ENCODE peak calls at places on chromosomes 12 and 14, in eight cellular contexts. J is GM06990, A is fibroblast of the aortic adventitia, Z is Caco-2, B is dorsolateral prefrontal cortex, P is astrocyte of the spinal cord, D is cardiac muscle cell, C is tibial nerve. T is an unnamed sample.

GRCh38 chr14:101377069-101377468 is 184.2 kb upstream of the DIO3 start:
- DNase-seq in P (no peak), Z (no peak), B (no peak), A (no peak), D (no peak), C (no peak), J (no peak), T (no peak)

GRCh38 chr12:9673404-9674225 is 4.1 kb downstream of the CLEC2D start:
- DNase-seq in C (no peak), D (peak), A (peak), J (peak), Z (no peak), B (no peak), P (peak), T (peak)

GRCh38 chr12:6950401-6950801 is 755 bp upstream of the PTPN6 start:
- DNase-seq in C (no peak), A (no peak), J (no peak), B (no peak), D (no peak), P (no peak), Z (no peak), T (no peak)

GRCh38 chr14:105469456-105470162 is 5.0 kb upstream of the CRIP2 start:
- DNase-seq in A (no peak), C (no peak), P (no peak), D (no peak), J (no peak), Z (no peak), B (no peak), T (no peak)

GRCh38 chr12:2667716-2668440 is 126.9 kb upstream of the FKBP4 start:
- DNase-seq in A (no peak), P (no peak), Z (peak), B (no peak), D (no peak), J (no peak), C (no peak), T (no peak)

GRCh38 chr14:70317969-70318634 is 41.4 kb downstream of the COX16 start:
- DNase-seq in C (no peak), Z (peak), A (peak), D (peak), J (no peak), B (no peak), P (peak), T (no peak)

GRCh38 chr14:93889739-93890138 is 37.4 kb upstream of the FAM181A start:
- DNase-seq in P (no peak), Z (no peak), B (no peak), A (no peak), C (no peak), D (no peak), J (no peak), T (no peak)

GRCh38 chr14:76546426-76547221 is 170.7 kb downstream of the ESRRB start:
- DNase-seq in J (no peak), C (no peak), P (no peak), D (peak), A (peak), Z (no peak), B (no peak), T (no peak)

GRCh38 chr12:84842406-84843013 is 70.1 kb downstream of the SLC6A15 start:
- DNase-seq in D (peak), C (no peak), Z (no peak), B (no peak), A (peak), P (peak), J (no peak), T (no peak)

DNA sequence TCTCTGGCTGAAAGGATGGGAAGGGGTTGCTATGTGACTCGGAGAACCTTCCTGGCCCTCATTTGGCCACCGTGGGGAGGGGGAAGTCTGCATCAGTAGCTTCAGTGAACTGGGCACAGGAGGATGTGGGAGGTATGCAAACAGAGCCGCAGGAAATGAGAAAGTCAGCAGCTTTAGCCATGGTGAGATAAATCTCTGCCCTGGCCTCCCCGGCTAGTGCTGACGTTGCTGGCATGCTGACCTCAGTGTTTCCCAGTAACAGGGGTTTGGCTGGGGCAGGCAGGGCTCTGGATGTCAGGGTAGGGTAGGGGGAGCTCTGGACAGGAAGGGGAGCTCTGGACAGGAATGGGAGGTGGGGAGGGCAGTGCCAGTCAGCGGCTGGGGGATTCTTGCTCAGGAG is 2.3 kb upstream of the CEBPE start:
- DNase-seq in A (peak), B (no peak), D (no peak), P (peak), C (no peak), J (peak), Z (no peak), T (no peak)
- H3K4me3 ChIP-seq in A (no peak), B (no peak), D (no peak), P (no peak), C (no peak), J (no peak), Z (no peak), T (peak)

GRCh38 chr12:92619026-92619425 is 83.8 kb upstream of the PLEKHG7 start:
- DNase-seq in Z (no peak), P (no peak), A (no peak), J (no peak), C (no peak), D (no peak), B (no peak), T (no peak)

GRCh38 chr12:92614041-92614440 is 88.7 kb upstream of the PLEKHG7 start:
- DNase-seq in D (no peak), B (no peak), P (no peak), C (no peak), Z (no peak), J (no peak), A (no peak), T (no peak)

GRCh38 chr12:92612611-92613010 is 90.2 kb upstream of the PLEKHG7 start:
- DNase-seq in P (no peak), A (no peak), C (no peak), B (no peak), Z (no peak), J (no peak), D (no peak), T (no peak)

GRCh38 chr12:92615703-92616102 is 87.1 kb upstream of the PLEKHG7 start:
- DNase-seq in D (no peak), Z (no peak), P (no peak), B (no peak), C (no peak), A (no peak), J (no peak), T (no peak)

GRCh38 chr12:92614502-92614901 is 88.3 kb upstream of the PLEKHG7 start:
- DNase-seq in C (no peak), Z (no peak), J (no peak), A (peak), P (no peak), B (no peak), D (no peak), T (no peak)
- H3K4me3 ChIP-seq in C (no peak), Z (no peak), J (no peak), A (no peak), P (no peak), B (no peak), D (no peak), T (no peak)

GRCh38 chr14:50961606-50962259 is 17.4 kb upstream of the PYGL start:
- DNase-seq in P (peak), B (no peak), C (no peak), J (no peak), D (no peak), Z (no peak), A (peak), T (no peak)
- H3K4me3 ChIP-seq in P (no peak), B (no peak), C (no peak), J (no peak), D (no peak), Z (no peak), A (peak), T (no peak)

DNA sequence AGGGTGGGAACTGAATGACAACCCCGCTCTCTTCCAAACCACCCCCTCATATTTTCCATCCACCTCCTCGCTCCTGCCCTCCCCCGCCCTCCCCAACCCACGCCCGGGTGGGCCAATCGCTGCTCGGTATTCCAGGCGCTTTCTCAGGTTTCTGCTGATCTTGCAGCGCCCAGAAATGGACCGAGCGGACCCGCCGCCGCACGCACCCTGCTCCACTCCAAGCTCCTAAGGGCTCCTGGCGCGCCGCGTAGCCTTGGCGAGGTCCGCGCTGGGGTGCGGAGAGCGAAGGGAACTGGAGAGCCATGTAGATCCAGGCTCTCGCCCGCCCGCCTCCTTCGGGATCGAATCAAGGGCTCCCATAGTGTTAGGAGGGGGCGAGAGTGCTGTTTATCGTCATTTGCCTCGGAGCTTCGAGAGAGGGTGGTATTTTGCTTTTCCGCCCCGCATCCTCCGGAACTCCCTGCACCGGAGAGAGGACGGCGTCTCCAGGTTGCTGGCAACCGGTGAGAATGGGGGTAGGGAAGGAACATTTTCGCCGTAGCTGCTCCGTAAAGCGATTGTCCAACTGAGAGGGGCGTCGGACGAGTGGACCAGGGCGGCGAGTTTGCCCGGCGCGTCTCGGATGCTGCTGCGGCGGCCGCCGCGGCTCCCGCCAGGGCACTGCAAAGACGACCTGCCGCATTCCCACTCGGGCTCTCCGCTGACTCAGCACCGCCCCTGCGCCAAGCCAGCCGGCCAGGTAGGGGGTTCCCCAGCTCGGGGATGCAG is at the start of gene KCNA1:
- DNase-seq in D (peak), A (peak), C (no peak), J (peak), P (no peak), Z (no peak), B (no peak), T (no peak)
- H3K4me3 ChIP-seq in D (peak), A (peak), C (peak), J (peak), P (peak), Z (no peak), B (peak), T (peak)

DNA sequence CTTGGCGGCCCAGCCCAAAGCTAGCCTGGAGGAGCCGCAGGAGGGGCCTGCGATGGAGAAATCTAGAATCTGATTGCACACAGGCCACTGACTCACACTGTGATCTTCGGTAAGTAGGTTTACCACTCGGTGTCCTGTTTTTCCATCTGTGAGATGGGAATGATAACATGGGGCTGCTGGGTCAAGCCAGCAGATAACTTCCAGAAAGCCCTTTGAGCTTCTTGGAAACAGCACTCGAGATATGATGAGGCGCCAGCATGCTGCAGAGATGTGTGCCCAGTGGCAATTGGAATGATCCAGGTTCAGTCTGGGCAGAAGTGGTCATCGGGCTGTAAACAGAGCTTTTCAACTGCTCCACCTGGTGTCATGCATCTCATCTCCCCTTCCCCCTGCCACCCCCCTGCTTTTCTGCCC is 771.3 kb upstream of the TBX3 start:
- DNase-seq in J (no peak), A (no peak), P (no peak), Z (no peak), D (no peak), B (no peak), C (no peak), T (no peak)
- H3K4me3 ChIP-seq in J (no peak), A (no peak), P (no peak), Z (no peak), D (no peak), B (no peak), C (no peak), T (no peak)

GRCh38 chr12:12396727-12397126 is 39.8 kb downstream of the BORCS5 start:
- DNase-seq in B (no peak), C (no peak), P (no peak), Z (no peak), A (no peak), J (no peak), D (no peak), T (no peak)
- H3K4me3 ChIP-seq in B (no peak), C (no peak), P (no peak), Z (no peak), A (no peak), J (no peak), D (no peak), T (no peak)

DNA sequence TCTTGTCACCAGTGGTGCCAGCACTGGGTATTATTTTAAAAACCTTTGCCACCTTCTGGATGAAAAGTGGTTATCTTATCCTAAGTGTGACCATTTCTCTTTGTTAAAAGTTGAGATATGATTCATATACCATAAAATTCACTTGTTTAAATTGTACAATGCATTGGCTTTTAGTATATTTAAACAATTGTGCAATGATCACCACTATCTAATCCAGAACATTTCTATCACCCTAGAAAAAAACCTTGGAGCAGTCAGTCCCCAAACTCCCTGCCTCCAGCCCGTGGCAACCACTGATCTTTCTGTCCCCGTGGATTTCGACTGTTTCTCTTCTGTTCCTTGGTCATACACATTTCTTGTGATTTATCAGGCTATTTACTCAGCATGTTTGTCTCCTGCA is 28.3 kb downstream of the SH2B3 start:
- DNase-seq in B (no peak), A (peak), J (no peak), C (no peak), D (no peak), Z (no peak), P (no peak), T (no peak)
- H3K4me3 ChIP-seq in B (peak), A (no peak), J (peak), C (no peak), D (no peak), Z (no peak), P (no peak), T (peak)

DNA sequence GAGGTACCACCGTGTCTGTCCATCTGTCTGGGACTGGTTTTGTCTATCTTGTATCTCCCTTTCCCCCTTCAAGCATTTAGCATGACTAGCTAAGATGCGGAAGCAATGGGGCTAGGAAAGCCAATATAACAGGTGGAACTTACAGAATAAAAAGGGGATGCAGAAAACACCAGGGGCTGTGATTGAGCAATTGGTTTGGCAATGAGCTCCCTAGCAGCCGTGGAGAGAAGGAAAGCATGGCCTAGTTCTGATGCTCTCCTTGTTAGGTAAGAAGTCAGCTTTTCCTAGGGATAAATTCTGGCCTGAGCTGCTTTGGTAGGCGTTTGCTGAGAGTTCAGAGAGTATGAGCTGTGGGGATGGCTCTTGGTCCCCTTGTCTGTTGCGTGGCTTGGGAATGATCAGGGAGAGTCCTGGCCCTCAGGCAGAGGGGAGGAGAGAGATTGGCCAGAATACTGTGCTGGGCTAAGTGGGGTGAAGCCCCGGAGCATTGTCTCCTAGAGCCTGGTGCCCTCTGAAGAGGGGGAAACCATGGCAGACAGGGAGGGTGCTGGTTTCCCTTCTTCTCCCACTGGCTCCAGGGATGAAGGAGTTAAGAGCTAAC is 7.1 kb downstream of the SETD1B start:
- DNase-seq in B (no peak), C (no peak), P (no peak), J (no peak), Z (no peak), A (peak), D (no peak), T (no peak)
- H3K4me3 ChIP-seq in B (peak), C (no peak), P (peak), J (peak), Z (no peak), A (peak), D (peak), T (peak)

DNA sequence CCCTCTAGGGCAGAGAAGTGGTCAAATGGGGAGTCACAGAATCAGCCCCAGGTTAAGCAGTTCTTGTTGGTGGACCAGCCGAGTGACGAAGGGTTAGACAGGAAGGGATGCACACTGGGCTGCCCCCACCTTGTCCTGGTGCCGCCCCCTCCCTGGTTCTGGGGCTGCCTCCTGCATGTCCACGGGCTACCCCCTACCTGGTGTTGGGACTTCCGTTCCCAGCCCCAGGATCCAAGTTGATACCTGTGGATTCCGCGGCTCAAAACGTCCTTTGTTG is 76.0 kb downstream of the FBXL14 start:
- DNase-seq in J (no peak), D (peak), B (no peak), C (no peak), A (no peak), P (no peak), Z (no peak), T (no peak)
- H3K4me3 ChIP-seq in J (no peak), D (no peak), B (no peak), C (no peak), A (no peak), P (no peak), Z (no peak), T (no peak)

GRCh38 chr12:106960443-106960842 is 4.7 kb downstream of the TMEM263 start:
- DNase-seq in P (no peak), Z (no peak), B (no peak), D (no peak), C (no peak), J (no peak), A (no peak), T (no peak)
- H3K4me3 ChIP-seq in P (no peak), Z (no peak), B (no peak), D (no peak), C (no peak), J (no peak), A (no peak), T (no peak)